ENCODE peak calls at places on chromosome 14, in five cellular contexts. N is HepG2, Q is HCT116, B is SK-N-SH, J is H1. M is an unnamed sample.

GRCh38 chr14:85482549-85482948 is 47.4 kb upstream of the FLRT2 start:
- DNase-seq in J (no peak), B (no peak), N (peak; percentile 71), Q (no peak), M (no peak)

GRCh38 chr14:97328743-97329142 is 531.6 kb downstream of the VRK1 start:
- DNase-seq in N (no peak), Q (no peak), J (no peak), B (no peak), M (no peak)

GRCh38 chr14:63524537-63525155 is 18.5 kb downstream of the PPP2R5E start:
- DNase-seq in J (no peak), B (no peak), N (no peak), Q (no peak), M (no peak)

GRCh38 chr14:93975791-93976476 is 436 bp downstream of the ASB2 start:
- DNase-seq in N (no peak), J (no peak), Q (no peak), B (no peak), M (no peak)

GRCh38 chr14:104399432-104400155 is 180.0 kb upstream of the C14orf180 start:
- DNase-seq in J (no peak), B (peak; percentile 84), N (no peak), Q (no peak), M (no peak)

GRCh38 chr14:23725980-23726746 is 90.0 kb downstream of the DHRS2 start:
- DNase-seq in Q (no peak), B (no peak), J (no peak), N (no peak), M (no peak)

GRCh38 chr14:77311217-77311616 is 9.5 kb downstream of the POMT2 start:
- DNase-seq in B (no peak), J (no peak), N (no peak), Q (no peak), M (no peak)

GRCh38 chr14:77094672-77095284 is 3.3 kb upstream of the CIPC start:
- DNase-seq in J (peak; percentile 91), N (peak; percentile 63), B (peak; percentile 70), Q (peak; percentile 83), M (peak; percentile 90)

GRCh38 chr14:50434530-50434929 is 37.8 kb upstream of the CDKL1 start:
- DNase-seq in Q (no peak), J (no peak), N (peak; percentile 5), B (no peak), M (no peak)

GRCh38 chr14:32077081-32078029 is at the start of gene ARHGAP5:
- DNase-seq in J (peak; percentile 83), B (peak; percentile 76), N (peak; percentile 58), Q (no peak), M (no peak)

GRCh38 chr14:54206477-54206876 is 190.3 kb upstream of the CDKN3 start:
- DNase-seq in J (no peak), N (no peak), B (no peak), Q (no peak), M (peak; percentile 55)
- TF ChIP-seq JUND in J (no peak), N (no peak), B (no peak), Q (no peak), M (no peak)

DNA sequence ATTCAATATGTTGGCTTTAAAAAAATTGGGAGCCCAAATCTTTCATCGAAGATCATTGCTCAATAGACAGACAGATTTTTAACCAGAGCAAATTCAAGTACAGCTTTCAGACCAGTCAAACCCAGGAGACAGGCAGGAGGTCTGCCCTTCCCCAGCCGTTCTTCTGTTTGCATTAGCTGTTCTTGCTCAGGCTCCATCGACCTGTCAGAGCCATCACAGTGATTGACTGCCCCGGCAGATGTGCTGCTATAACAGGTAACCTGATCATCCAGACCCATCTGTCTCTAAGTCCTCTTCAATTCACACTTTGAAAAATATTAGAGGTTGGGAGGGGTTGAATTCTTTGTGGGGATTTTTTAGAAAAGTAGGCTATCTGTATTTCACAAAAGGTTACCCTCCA is 453.5 kb downstream of the FOXG1 start:
- DNase-seq in N (no peak), Q (no peak), B (no peak), J (no peak), M (no peak)
- TF ChIP-seq JUND in N (no peak), Q (no peak), B (no peak), J (no peak), M (no peak)

DNA sequence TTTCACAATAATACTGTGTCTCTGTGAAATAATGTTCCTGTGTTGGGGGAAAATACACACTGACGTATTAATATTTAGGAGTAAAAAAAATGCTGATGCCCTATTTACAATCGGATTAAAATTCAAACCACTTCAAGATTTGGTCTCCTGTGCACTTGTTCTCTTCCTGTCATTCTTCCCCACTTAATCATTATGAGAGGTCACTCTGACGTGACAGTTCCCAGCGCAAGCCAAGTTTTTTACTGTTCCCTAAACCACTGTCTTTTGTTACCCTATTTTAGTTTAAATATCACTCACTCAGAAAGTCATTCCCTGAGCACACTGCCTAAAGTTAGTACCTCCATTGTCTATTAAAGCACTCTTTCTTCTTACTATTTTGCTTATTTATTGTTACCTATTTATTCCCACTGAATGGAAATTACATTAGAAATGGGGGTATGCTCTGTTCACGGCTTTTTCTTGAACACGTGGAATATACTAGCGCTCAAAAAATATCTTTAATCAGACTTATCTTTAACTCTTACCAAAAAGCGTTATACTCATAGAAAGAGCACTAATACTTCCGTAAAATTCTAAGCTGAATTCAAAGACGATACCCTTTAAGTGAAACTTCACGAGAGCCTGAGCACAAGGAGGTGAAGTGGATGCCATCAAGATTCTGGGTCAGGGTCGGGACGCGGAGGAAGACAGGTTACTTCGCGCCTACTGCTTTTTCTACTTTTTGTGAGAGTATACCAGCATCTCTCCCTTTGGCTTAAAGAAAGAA is 670 bp upstream of the PSMA3 start:
- DNase-seq in B (no peak), Q (peak; percentile 26), J (no peak), N (peak; percentile 54), M (no peak)
- TF ChIP-seq JUND in B (no peak), Q (no peak), J (no peak), N (no peak), M (no peak)

GRCh38 chr14:81633496-81633895 is 99.8 kb upstream of the SEL1L start:
- DNase-seq in N (no peak), J (no peak), B (no peak), Q (no peak), M (no peak)

GRCh38 chr14:81637639-81638038 is 104.0 kb upstream of the SEL1L start:
- DNase-seq in B (no peak), Q (no peak), N (no peak), J (no peak), M (no peak)

DNA sequence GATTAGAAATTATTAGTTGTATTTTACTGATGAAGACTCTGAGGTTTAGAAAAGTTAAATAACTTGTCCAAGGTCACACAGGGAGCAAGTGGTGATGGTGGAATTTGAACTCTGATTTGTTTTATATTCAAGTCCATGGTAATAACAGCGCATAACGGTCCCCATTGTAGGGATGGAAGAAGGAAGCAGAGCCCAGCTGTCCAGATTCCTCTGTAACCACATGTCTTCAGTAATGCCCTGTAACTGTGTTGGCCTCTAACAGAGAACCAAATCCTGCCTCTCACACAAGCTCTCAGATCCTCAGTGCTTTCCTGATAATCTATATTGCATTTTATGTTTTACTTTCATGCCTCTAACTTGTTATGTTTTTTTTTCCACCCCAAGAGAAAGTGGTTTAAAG is 105.0 kb upstream of the SEL1L start:
- DNase-seq in N (no peak), B (no peak), J (no peak), Q (no peak), M (no peak)
- TF ChIP-seq JUND in N (no peak), B (no peak), J (no peak), Q (no peak), M (no peak)

DNA sequence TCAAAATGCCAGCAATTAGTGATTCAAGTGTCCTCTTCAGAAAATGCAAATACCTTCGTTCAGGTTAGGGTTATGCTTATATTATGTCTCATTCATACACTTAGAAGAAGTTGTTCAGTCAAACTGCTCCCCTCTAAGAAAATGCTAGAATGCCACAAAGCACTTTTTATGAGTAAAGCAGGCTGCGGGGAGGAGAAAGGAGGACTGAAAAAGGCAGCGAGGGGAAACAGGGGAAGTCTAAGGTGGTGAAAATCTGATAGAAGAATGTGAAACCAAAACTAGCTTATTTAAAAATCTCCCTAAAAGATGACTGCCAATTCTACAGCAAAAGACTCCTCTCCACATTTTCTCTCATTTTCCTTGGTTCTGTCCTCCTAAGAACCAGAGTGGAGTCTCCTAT is 70.1 kb downstream of the PRKD1 start:
- DNase-seq in J (no peak), Q (no peak), N (no peak), B (no peak), M (no peak)
- TF ChIP-seq JUND in J (no peak), Q (no peak), N (no peak), B (no peak), M (no peak)

DNA sequence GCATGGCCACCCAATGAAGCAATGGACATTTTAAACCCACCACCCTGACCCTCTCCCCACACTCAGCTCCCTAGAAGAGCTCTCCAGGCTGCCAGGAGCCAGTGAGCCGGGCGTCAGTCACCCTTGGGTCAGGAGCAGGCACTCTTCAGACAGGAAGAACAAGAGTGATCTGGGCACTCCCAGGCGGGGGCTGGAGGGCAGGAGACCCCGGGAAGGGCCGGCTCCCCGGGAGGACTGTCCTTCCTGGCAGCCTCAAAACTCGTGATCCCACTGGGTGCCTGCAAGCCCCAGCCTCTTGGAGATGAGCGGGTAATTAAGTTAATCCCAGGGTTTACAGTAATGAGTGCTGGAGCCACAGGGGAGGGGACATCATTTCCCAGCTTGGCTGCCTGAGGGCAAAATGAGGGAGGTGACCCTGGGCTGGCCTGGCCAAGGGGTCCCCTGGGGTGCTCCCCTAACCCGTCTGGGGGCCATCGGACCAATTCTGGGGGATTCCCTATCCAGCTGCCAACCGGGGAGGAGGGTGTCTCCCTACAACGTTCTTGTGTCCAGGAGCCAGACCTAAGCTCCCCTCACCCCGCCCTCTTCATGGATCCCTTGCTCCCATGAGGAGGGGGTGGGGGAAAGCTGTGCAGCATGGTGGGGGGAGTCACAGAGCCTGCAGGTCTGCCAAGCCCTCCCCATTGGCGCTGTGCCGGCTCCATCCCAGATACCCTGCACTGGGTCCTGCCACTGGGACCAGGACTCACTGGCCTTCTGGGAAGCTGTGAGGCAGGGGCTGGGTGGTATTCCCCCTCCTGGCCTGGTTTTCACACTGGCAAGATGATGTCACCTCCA is 59.2 kb downstream of the CCNK start:
- DNase-seq in Q (no peak), B (peak; percentile 79), N (no peak), J (no peak), M (no peak)
- TF ChIP-seq JUND in Q (no peak), B (no peak), N (no peak), J (no peak), M (no peak)

DNA sequence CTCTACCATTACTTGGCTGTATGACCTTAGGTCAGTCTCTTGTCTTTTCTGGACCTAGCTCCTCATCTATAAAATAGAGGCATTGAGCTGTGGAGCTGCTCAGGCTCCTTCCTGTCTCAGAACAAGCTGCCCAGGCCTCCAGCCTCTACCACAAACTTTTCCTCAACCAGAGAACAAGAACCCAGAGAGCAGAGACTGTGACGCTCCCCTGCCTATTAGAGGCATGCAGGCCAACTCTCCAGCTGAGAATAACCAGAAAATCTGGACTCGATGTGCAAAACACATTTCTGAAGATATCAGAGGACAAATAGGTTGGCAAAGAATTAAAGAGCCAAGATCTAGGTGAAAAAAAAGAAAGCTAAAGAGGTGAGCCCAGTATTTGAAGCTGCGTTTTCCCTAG is 17.8 kb upstream of the PNMA1 start:
- DNase-seq in N (no peak), Q (no peak), B (no peak), J (no peak), M (no peak)
- TF ChIP-seq JUND in N (no peak), Q (no peak), B (no peak), J (no peak), M (no peak)

DNA sequence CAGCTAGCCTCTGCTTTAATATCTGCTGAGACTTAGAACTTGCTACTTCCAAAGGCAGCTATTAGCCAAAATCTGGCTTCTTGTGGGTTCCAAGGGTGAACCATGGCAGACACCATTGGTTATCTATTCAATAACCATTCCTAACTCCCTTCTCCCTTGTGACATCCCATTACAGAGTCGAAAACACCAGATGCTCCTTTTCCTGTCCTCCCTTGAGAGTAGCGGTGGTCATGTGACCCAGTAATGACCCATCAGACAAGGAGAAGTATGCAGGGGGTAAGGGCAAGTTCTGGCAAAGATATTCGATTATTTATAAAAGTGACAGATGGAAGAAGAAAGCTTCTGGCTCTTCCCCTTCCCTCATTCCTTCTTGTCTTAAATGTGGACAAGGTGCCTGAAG is 20.1 kb downstream of the TGFB3 start:
- DNase-seq in Q (no peak), J (no peak), N (no peak), B (no peak), M (no peak)
- TF ChIP-seq JUND in Q (no peak), J (no peak), N (no peak), B (no peak), M (no peak)

M was measured in T47D.